ENCODE peak calls at places on chromosome 12, in four cellular contexts. V is IMR-90, M is H9, Y is H1. T is an unnamed sample.

GRCh38 chr12:28033538-28033915 is 61.0 kb upstream of the PTHLH start:
- DNase-seq in V (peak; percentile 74), M (no peak), Y (no peak), T (no peak)

GRCh38 chr12:1773937-1774655 is 46.3 kb upstream of the LRTM2 start:
- DNase-seq in V (peak; percentile 11), M (no peak), Y (no peak), T (no peak)

GRCh38 chr12:10069099-10069498 is 29.7 kb downstream of the CLEC1A start:
- DNase-seq in V (peak; percentile 28), M (no peak), Y (no peak), T (no peak)

GRCh38 chr12:95318071-95318545 is 100.5 kb downstream of the VEZT start:
- DNase-seq in V (peak; percentile 88), M (no peak), Y (no peak), T (no peak)

GRCh38 chr12:3421191-3421590 is 69.8 kb upstream of the PRMT8 start:
- DNase-seq in V (no peak), M (peak; percentile 40), Y (no peak), T (no peak)

GRCh38 chr12:49358548-49359141 is 8.6 kb upstream of the SPATS2 start:
- DNase-seq in V (peak; percentile 65), M (peak; percentile 83), Y (no peak), T (peak; percentile 88)

GRCh38 chr12:66693901-66694513 is 15.1 kb upstream of the GRIP1 start:
- DNase-seq in V (peak; percentile 69), M (no peak), Y (no peak), T (peak; percentile 68)

GRCh38 chr12:115847398-115847797 is 430.1 kb downstream of the MED13L start:
- DNase-seq in V (no peak), M (no peak), Y (no peak), T (no peak)

GRCh38 chr12:10179871-10180270 is 1.0 kb downstream of the TMEM52B start:
- DNase-seq in V (peak; percentile 55), M (no peak), Y (no peak), T (peak; percentile 40)

GRCh38 chr12:87518508-87518907 is 510.7 kb downstream of the C12orf50 start:
- DNase-seq in V (no peak), M (no peak), Y (no peak), T (no peak)

GRCh38 chr12:53996188-53996885 is 3.6 kb upstream of the HOXC9 start:
- DNase-seq in V (no peak), M (no peak), Y (no peak), T (no peak)

GRCh38 chr12:74119811-74120362 is 417.7 kb upstream of the ATXN7L3B start:
- DNase-seq in V (no peak), M (no peak), Y (no peak), T (no peak)

GRCh38 chr12:49346659-49347306 is at the start of gene DNAJC22:
- DNase-seq in V (no peak), M (peak; percentile 67), Y (no peak), T (peak; percentile 61)

GRCh38 chr12:18629445-18629844 is 108.4 kb downstream of the PLCZ1 start:
- DNase-seq in V (no peak), M (no peak), Y (no peak), T (no peak)

GRCh38 chr12:12275874-12276273 is 9.0 kb upstream of the LRP6 start:
- DNase-seq in V (no peak), M (no peak), Y (no peak), T (no peak)

GRCh38 chr12:51198568-51199400 is 19.1 kb downstream of the POU6F1 start:
- DNase-seq in V (no peak), M (no peak), Y (no peak), T (no peak)
- H2BK5ac ChIP-seq in V (no peak overlapping the region), M (no peak overlapping the region), Y (no peak overlapping the region), T (no peak overlapping the region)

DNA sequence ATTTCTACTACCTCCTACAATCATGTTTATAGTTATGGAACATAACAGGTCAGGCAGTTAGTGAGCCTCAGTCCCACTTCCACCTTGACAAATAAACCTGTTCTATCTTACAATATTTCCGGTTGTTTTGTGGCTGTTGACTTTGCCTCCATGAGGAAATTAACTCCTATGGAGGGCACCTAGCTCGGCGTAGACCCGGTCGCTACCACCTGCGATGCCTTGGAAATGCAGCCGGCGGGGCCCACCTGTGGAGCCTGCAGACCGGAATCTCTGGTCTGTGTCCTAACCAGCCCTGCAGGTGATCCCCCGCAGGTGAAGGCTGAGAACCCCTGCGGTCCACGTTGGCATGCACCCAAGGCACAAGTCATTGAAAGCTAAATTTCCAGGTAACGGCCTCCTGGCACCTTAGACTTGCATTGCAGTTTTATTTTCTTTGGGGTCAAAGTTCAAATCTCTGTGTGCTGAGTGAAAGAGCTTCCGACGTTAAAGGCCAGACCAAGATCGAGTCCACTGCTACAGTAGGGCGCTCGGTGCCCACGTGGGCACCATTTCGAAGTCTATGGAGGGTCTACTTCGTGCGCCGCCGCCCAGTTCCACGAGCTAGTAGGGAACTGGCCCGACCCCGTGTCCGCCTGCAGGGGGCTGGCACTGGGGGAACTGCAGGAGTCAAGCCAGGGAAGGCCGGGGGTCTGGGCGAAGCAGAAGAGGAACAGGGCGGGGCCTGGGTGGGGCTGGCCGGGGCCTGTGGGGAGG is 788 bp upstream of the PIWIL1 start:
- DNase-seq in V (no peak), M (no peak), Y (no peak), T (no peak)
- H4K8ac ChIP-seq in V (no peak overlapping the region), M (no peak overlapping the region), Y (no peak overlapping the region), T (no peak overlapping the region)

DNA sequence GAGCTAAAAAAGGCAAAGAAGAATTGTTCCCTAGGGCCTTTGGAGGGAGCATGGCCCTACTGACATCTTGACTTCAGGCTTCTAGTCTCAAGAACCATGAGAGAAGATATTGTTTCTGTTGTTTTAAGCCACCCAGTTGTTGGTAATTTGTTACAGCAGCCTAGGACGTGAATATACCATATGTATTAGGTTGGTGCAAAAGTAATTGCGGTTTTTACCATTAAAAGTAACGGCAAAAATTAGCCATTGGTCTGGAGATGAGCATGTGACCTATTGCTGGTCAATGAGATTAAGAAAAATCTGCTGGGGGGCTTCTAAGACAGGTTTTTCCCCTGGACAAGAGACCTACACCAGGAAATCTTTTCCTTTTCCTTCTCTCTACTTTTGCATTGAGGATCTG is 9.8 kb upstream of the HRK start:
- DNase-seq in V (no peak), M (no peak), Y (no peak), T (no peak)
- H3K56ac ChIP-seq in V (no peak overlapping the region), M (no peak overlapping the region), Y (no peak overlapping the region), T (no peak overlapping the region)

GRCh38 chr12:48031135-48031960 is 27.1 kb upstream of the COL2A1 start:
- DNase-seq in V (no peak), M (peak; percentile 64), Y (no peak), T (peak; percentile 77)
- H2BK5ac ChIP-seq in V (no peak overlapping the region), M (no peak overlapping the region), Y (no peak overlapping the region), T (no peak overlapping the region)

DNA sequence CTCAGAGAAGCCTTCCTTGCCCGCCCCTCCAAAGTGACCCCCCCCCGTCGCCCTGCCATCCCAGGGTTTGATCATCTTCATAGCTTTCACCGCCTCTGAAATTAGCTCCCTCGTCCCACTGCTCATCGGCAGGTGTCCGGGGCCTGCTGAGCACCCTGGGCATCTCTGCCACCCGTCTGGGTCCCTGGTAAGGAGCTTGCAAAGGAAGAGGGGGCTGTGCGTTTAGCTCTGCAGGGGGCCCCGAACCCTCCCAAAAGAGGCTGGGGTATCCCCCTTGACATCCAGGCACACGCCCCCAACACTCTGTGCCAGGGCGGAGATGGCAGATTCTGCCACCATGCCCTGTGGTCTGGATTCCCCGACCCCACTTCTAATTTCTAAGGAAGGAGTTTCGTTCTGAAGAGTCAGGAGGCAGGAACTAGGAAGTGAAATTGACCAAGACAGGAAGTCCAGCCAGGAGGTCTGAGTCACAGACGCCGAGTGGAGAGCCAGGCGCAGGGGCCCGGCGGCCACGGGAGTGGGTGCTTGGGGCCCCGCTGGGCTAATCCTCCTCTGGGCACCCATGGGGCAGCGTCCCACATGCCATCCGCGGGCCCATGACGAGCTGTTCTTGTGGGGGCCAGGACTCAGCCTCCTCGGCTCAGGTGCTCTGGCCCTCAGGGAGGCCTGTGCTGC is 95.7 kb downstream of the RFLNA start:
- DNase-seq in V (peak; percentile 82), M (no peak), Y (no peak), T (no peak)
- H4K8ac ChIP-seq in V (peak overlapping the region; percentile 70), M (no peak overlapping the region), Y (no peak overlapping the region), T (no peak overlapping the region)

GRCh38 chr12:57470970-57471656 is 8.6 kb downstream of the ARHGAP9 start:
- DNase-seq in V (no peak), M (no peak), Y (no peak), T (no peak)
- H3K56ac ChIP-seq in V (no peak overlapping the region), M (no peak overlapping the region), Y (no peak overlapping the region), T (no peak overlapping the region)

DNA sequence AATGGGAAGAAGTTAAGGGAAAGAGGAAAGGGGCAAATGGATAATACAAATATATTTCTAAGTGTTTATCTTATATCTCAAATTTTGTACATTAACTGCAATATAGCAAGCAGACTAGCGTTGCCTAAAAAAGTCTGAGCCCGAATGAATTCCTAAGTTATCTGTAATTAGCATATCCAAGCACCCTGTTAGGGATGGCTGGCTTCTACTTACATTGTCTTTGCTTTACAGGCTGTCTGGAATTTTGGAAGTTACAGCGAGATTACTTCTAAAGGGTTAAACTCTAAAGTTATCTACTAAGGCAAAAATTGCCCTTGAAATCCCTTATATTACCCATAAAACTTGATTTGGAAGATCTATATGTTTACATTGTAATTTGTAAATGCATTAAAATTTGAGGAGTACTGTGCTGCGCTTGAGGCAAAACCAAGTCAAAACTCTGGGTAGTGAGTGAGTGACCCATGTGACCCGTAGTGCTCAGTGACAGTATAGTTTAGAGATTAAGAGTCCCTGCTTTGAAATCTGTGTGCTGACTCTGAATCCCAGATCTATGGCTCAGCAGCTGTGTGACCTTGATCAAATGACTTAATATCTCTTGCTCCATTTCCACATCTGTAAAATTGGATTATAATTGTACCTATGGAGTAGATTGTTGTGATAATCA is 17.3 kb upstream of the LIN7A start:
- DNase-seq in V (no peak), M (no peak), Y (no peak), T (peak; percentile 20)
- H2BK5ac ChIP-seq in V (no peak overlapping the region), M (no peak overlapping the region), Y (no peak overlapping the region), T (no peak overlapping the region)

GRCh38 chr12:52906049-52906645 is 1.3 kb upstream of the KRT8 start:
- DNase-seq in V (no peak), M (peak; percentile 39), Y (no peak), T (no peak)
- H4K8ac ChIP-seq in V (no peak overlapping the region), M (no peak overlapping the region), Y (peak overlapping the region; percentile 37), T (no peak overlapping the region)

GRCh38 chr12:31324116-31324844 is 1.7 kb downstream of the SINHCAF start:
- DNase-seq in V (peak; percentile 73), M (peak; percentile 71), Y (no peak), T (peak; percentile 90)

GRCh38 chr12:31324845-31325523 is 966 bp downstream of the SINHCAF start:
- DNase-seq in V (peak; percentile 49), M (no peak), Y (no peak), T (peak; percentile 60)

GRCh38 chr12:31322651-31323248 is 3.2 kb downstream of the SINHCAF start:
- DNase-seq in V (peak; percentile 59), M (no peak), Y (no peak), T (peak; percentile 77)

GRCh38 chr12:31321565-31322228 is 4.3 kb downstream of the SINHCAF start:
- DNase-seq in V (peak; percentile 62), M (no peak), Y (no peak), T (no peak)

DNA sequence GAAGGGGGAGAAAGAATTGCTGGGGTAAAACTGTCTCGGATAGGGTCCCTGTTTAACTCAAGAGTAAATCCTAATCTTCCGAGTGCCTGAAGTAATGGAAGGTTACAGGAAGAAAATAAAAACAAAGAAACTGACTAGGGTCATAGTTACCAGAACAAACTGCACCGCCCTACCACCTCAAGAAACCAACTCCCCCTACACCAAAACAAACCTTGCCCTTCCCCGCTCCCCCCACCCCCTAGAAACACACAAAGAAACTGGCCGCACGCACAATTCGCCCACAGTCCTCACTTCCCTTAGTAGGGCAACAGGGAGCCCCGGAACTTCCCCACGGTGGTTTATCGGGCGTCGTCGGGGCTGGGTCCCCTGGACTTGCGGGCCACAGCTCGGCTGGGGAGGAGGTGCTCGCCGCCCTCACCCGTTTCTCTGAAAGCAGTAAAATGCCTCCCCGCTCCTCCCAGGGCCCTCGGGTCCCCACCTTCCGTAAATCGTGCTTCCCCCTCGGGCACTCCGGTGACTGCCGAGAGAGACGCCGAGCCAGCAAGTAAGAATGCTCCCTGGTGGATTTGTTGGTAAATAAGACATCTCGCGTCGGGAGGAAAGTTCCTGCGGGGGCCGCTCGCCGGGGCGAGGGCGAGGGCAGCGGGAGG is 2.4 kb downstream of the SINHCAF start:
- DNase-seq in V (no peak), M (peak; percentile 50), Y (no peak), T (peak; percentile 71)
- H3K56ac ChIP-seq in V (peak overlapping the region; percentile 67), M (no peak overlapping the region), Y (peak overlapping the region; percentile 71), T (peak overlapping the region; percentile 99)

T was measured in mesendoderm.